ENCODE peak calls at places on chromosomes 11 and 22, in six cellular contexts. K, T, Y, G, V and U are unnamed samples.

GRCh38 chr11:69423611-69424385 is 57.7 kb upstream of the LINC01488 start:
- DNase-seq in K (no peak), T (peak), Y (no peak), G (no peak), V (no peak), U (no peak)

GRCh38 chr11:294795-295194 is 4.5 kb downstream of the IFITM5 start:
- DNase-seq in K (no peak), T (no peak), Y (no peak), G (no peak), V (no peak), U (no peak)

GRCh38 chr22:32801436-32802290 is at the start of gene TIMP3:
- DNase-seq in K (no peak), T (peak), Y (peak), G (peak), V (peak), U (peak)

GRCh38 chr22:49659924-49660315 is 167.8 kb downstream of the BRD1 start:
- DNase-seq in K (no peak), T (no peak), Y (no peak), G (no peak), V (no peak), U (no peak)

GRCh38 chr11:5138256-5138655 is at the start of gene OR52A5:
- DNase-seq in K (no peak), T (no peak), Y (no peak), G (no peak), V (no peak), U (no peak)

GRCh38 chr11:77140231-77140959 is 12.3 kb downstream of the MYO7A start:
- DNase-seq in K (no peak), T (peak), Y (peak), G (no peak), V (no peak), U (no peak)

GRCh38 chr11:122180435-122180834 is 64.4 kb upstream of the BLID start:
- DNase-seq in K (no peak), T (peak), Y (no peak), G (no peak), V (peak), U (peak)

GRCh38 chr11:117986981-117987495 is 844 bp downstream of the IL10RA start:
- DNase-seq in K (peak), T (no peak), Y (no peak), G (peak), V (no peak), U (no peak)

GRCh38 chr11:65211293-65212105 is 29.8 kb downstream of the CAPN1 start:
- DNase-seq in K (no peak), T (no peak), Y (no peak), G (no peak), V (no peak), U (no peak)

GRCh38 chr22:35552186-35552842 is 11.7 kb downstream of the RASD2 start:
- DNase-seq in K (peak), T (no peak), Y (no peak), G (peak), V (peak), U (peak)

GRCh38 chr11:33668468-33668825 is 32.2 kb downstream of the C11orf91 start:
- DNase-seq in K (no peak), T (no peak), Y (no peak), G (no peak), V (no peak), U (peak)

GRCh38 chr11:33670250-33671011 is 30.2 kb downstream of the C11orf91 start:
- DNase-seq in K (no peak), T (no peak), Y (no peak), G (no peak), V (no peak), U (no peak)

GRCh38 chr11:33669598-33670249 is 30.9 kb downstream of the C11orf91 start:
- DNase-seq in K (no peak), T (no peak), Y (no peak), G (no peak), V (no peak), U (no peak)

GRCh38 chr11:33667819-33668467 is 32.7 kb downstream of the C11orf91 start:
- DNase-seq in K (no peak), T (no peak), Y (no peak), G (no peak), V (no peak), U (no peak)

GRCh38 chr11:33668951-33669596 is 31.6 kb downstream of the C11orf91 start:
- DNase-seq in K (no peak), T (no peak), Y (no peak), G (no peak), V (no peak), U (no peak)
- H3K27ac ChIP-seq in K (no peak), T (no peak), Y (no peak), G (no peak), V (no peak), U (no peak)

DNA sequence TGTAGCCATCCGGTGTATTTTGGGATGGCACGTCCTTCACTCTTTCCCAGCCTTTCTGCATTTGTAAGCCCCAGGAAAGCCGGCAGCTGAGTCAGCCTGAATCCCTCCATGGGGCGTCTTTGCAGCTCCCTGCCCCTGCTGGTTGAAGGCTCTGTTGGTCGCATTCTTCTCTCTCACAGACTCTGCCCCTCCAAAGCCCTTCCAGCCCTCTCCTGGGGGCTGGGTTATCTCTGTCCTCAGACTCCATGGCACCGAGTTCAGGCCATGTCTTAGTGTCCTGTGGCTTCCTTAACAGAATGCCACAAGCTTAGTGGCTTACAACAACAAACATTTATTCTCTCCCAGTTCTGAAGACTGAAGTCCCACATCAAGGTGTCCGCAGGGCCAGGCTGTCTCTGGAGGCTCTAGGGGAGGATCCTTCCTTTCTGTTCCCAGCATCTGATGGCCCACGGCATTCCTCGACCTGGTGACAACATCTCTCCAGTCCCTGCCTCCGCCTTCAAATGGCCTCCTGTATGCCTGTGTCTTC is 62.2 kb downstream of the BCR start:
- DNase-seq in K (no peak), T (peak), Y (no peak), G (no peak), V (peak), U (peak)
- TF ChIP-seq CTCF in K (no peak), T (no peak), Y (no peak), G (no peak), V (no peak), U (peak)

GRCh38 chr11:130179396-130180306 is 20.1 kb downstream of the ST14 start:
- DNase-seq in K (no peak), T (peak), Y (peak), G (peak), V (peak), U (no peak)
- H3K4me3 ChIP-seq in K (no peak), T (no peak), Y (no peak), G (no peak), V (no peak), U (no peak)

GRCh38 chr22:41369837-41370236 is 11.9 kb upstream of the TEF start:
- DNase-seq in K (no peak), T (no peak), Y (peak), G (no peak), V (no peak), U (no peak)

GRCh38 chr22:41367680-41368542 is 13.8 kb upstream of the TEF start:
- DNase-seq in K (no peak), T (no peak), Y (peak), G (peak), V (peak), U (no peak)

GRCh38 chr22:41368543-41368817 is 13.3 kb upstream of the TEF start:
- DNase-seq in K (no peak), T (no peak), Y (no peak), G (no peak), V (no peak), U (no peak)

GRCh38 chr22:41367039-41367679 is 14.6 kb upstream of the TEF start:
- DNase-seq in K (no peak), T (peak), Y (peak), G (peak), V (peak), U (peak)

DNA sequence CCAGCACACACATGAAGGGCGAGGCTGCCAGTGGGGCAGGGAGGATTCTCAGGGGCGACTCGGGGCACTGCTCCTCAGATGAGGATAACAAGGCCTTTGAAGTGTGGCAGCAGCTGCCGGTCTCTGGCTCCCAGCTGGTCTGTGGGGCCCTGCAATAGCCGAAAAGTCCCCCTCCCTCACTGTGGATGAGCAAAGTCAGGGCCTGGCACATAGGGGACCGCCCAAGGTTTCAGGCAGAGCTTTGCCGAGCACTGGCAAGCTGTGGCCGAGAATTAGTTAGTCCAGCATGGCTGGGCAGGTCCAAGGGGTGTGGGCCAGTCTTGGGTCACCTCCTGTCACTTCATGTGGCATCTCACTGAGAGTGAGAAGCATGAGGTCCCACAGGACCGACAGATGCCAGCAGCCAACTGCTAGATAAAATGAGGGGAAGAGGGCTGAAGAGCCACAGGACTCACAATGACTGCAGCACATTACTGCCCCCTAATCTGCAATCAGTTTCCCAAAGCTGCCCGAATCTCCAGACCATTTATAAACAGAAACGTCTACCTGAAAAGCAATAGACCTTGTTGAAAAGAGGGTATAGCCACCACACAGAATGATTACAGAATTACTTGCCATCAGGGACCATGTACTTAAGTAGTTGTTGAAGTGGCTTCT is 12.5 kb upstream of the TEF start:
- DNase-seq in K (no peak), T (no peak), Y (no peak), G (no peak), V (no peak), U (no peak)
- H3K27ac ChIP-seq in K (no peak), T (no peak), Y (peak), G (peak), V (no peak), U (no peak)

GRCh38 chr11:33234397-33235168 is 22.6 kb upstream of the HIPK3 start:
- DNase-seq in K (no peak), T (no peak), Y (no peak), G (no peak), V (no peak), U (no peak)
- TF ChIP-seq CTCF in K (no peak), T (no peak), Y (no peak), G (no peak), V (no peak), U (no peak)

GRCh38 chr11:34446389-34446788 is 7.7 kb downstream of the CAT start:
- DNase-seq in K (no peak), T (no peak), Y (no peak), G (no peak), V (no peak), U (no peak)

GRCh38 chr11:34451053-34451452 is 12.3 kb downstream of the CAT start:
- DNase-seq in K (no peak), T (no peak), Y (no peak), G (no peak), V (no peak), U (no peak)

GRCh38 chr11:34449013-34449412 is 10.3 kb downstream of the CAT start:
- DNase-seq in K (no peak), T (no peak), Y (no peak), G (no peak), V (no peak), U (no peak)

GRCh38 chr11:34447044-34447443 is 8.3 kb downstream of the CAT start:
- DNase-seq in K (no peak), T (no peak), Y (no peak), G (no peak), V (no peak), U (no peak)

GRCh38 chr11:34448223-34448994 is 9.7 kb downstream of the CAT start:
- DNase-seq in K (no peak), T (no peak), Y (no peak), G (no peak), V (no peak), U (no peak)
- H3K4me3 ChIP-seq in K (no peak), T (no peak), Y (no peak), G (no peak), V (no peak), U (no peak)

GRCh38 chr11:78350646-78351165 is 66.9 kb downstream of the GAB2 start:
- DNase-seq in K (no peak), T (peak), Y (peak), G (no peak), V (no peak), U (peak)
- H3K27ac ChIP-seq in K (no peak), T (peak), Y (peak), G (peak), V (peak), U (peak)